ENCODE peak calls at places on chromosomes 13 and 19, in six cellular contexts. P is A549, O is uterus, K is transverse colon, S is ovary, U is GM12878. I is an unnamed sample. For H3K4me1, the result is how much of the 10 kb centered on the place peaks cover.

GRCh38 chr19:4295972-4296771 is 6.0 kb downstream of the TMIGD2 start:
- DNase-seq in K (peak), O (no peak), S (no peak), U (no peak), P (no peak), I (no peak)

GRCh38 chr19:51861870-51862622 is 25.7 kb downstream of the ZNF577 start:
- DNase-seq in O (no peak), U (no peak), S (no peak), P (no peak), K (no peak), I (no peak)

GRCh38 chr13:75383064-75383715 is 98.8 kb downstream of the TBC1D4 start:
- DNase-seq in K (no peak), S (no peak), P (no peak), U (no peak), O (no peak), I (no peak)

GRCh38 chr13:98567140-98567539 is 9.8 kb downstream of the STK24 start:
- DNase-seq in O (no peak), P (no peak), U (no peak), K (no peak), S (no peak), I (no peak)

GRCh38 chr19:10404888-10405808 is 1.8 kb upstream of the CDC37 start:
- DNase-seq in K (no peak), U (no peak), S (no peak), O (no peak), P (no peak), I (no peak)

GRCh38 chr19:9673912-9674668 is 810 bp downstream of the ZNF562 start:
- DNase-seq in U (peak), O (no peak), S (no peak), K (no peak), P (peak), I (no peak)

GRCh38 chr13:71912524-71912923 is 45.5 kb upstream of the DACH1 start:
- DNase-seq in S (no peak), O (no peak), K (no peak), P (no peak), U (no peak), I (no peak)

GRCh38 chr19:5691205-5691929 is 1.3 kb downstream of the RPL36 start:
- DNase-seq in U (no peak), O (peak), S (peak), P (peak), K (peak), I (no peak)

GRCh38 chr13:111658150-111659100 is 338.0 kb downstream of the TEX29 start:
- DNase-seq in O (no peak), K (no peak), U (no peak), P (no peak), S (no peak), I (no peak)

DNA sequence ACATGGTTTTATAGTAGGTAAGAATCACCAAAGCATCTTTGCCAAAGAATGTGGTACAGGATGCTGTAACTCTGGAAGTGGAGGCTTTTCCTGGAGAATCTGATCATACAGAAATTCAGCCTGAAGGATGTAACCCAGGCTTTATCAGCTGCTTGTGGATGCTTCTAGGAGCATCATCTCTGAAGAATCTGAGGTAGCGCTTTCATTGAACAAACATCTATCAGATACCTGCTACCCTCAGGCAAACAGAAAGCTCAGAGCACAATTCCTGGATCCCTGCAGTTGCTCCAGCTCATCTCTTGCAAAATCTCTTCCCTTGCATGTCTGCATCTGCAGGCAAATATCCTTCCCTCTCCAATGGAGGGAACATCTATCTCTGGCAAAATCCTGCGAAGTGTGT is 9.3 kb downstream of the FAM124A start:
- DNase-seq in K (no peak), O (no peak), P (no peak), U (no peak), S (no peak), I (no peak)
- H3K4me1 ChIP-seq in K (under half), O (under half), P (under half), U (under half), S (under half), I (under half)

GRCh38 chr13:52454459-52454824 is 836 bp upstream of the CKAP2 start:
- DNase-seq in O (no peak), S (no peak), K (peak), P (peak), U (peak), I (peak)

GRCh38 chr13:52450012-52450792 is at the start of gene VPS36:
- DNase-seq in P (peak), U (peak), K (peak), O (peak), S (peak), I (peak)

GRCh38 chr13:52454825-52455676 is at the start of gene CKAP2:
- DNase-seq in K (peak), U (peak), S (peak), O (peak), P (peak), I (peak)

GRCh38 chr13:52450793-52451116 is 321 bp upstream of the VPS36 start:
- DNase-seq in K (no peak), O (no peak), U (no peak), S (no peak), P (no peak), I (no peak)

GRCh38 chr13:52452470-52452869 is 2.0 kb upstream of the VPS36 start:
- DNase-seq in K (no peak), P (no peak), S (no peak), U (no peak), O (no peak), I (no peak)
- TF ChIP-seq CTCF in K (no peak), P (no peak), S (no peak), U (no peak), O (no peak), I (no peak)

DNA sequence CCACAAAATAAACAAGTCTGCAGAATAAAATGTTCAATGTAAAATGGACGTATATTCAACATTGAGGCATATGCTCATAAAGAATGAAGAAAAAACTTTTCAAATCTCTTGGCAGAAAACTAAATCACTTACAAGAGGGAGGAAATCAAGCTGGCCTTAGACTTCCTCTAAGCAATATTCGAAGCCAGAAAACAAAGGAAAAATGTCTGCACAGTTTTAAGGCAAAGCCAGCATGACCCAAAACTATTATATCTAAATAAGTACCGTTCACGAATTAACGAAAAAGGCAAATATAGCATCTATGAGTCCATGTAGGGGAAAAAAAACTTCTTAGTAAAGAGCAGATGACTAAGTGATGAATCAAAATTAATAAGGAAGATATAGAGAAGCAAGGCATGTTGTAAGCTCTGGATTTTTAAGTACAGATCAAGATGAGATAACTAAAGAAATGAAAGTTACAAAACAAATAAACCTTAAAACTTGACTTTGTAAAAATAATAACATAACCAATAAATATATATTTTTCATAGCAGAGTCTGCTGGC is 101.3 kb downstream of the KCNRG start:
- DNase-seq in P (no peak), K (no peak), S (no peak), O (no peak), U (no peak), I (no peak)
- H3K4me3 ChIP-seq in P (no peak), K (no peak), S (no peak), O (no peak), U (no peak), I (no peak)

DNA sequence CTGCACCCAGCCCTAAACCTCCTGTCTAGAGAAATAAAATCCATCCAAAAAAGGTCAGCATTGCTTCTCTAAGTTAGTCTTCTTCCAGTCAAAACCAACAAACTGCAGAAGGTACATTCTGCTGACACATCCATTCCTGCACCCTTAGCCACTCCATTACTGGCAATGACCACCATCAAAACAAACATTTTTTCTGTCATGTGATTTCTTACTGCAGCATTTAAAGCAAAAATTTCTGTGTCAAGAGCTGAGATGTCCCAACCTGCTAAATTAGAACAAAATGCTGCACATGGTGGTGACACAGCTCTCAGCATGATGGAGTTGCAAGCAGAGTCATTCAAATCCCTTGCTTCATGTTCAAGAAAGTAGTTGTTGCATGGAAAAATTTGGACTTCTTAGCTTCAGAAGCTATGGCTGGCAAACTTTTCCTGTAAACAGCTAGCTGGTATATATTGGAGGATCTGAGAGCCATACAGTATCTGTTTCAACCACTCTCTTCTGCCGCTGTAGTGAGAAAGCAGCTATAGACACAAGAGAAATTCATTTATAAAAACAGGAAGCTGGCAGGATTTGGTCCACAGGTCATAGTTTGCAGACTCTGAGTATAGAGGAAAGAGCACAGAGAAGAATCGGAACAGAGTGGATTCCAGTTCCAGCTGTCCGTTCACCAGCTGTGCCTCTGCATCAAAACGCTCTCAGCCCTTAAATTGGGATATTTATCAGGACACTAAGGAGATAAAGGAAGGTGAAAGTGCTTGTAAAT is 17.4 kb downstream of the RUBCNL start:
- DNase-seq in U (no peak), K (no peak), O (no peak), S (no peak), P (no peak), I (no peak)
- H3K4me1 ChIP-seq in U (under half), K (under half), O (under half), S (under half), P (under half), I (under half)

DNA sequence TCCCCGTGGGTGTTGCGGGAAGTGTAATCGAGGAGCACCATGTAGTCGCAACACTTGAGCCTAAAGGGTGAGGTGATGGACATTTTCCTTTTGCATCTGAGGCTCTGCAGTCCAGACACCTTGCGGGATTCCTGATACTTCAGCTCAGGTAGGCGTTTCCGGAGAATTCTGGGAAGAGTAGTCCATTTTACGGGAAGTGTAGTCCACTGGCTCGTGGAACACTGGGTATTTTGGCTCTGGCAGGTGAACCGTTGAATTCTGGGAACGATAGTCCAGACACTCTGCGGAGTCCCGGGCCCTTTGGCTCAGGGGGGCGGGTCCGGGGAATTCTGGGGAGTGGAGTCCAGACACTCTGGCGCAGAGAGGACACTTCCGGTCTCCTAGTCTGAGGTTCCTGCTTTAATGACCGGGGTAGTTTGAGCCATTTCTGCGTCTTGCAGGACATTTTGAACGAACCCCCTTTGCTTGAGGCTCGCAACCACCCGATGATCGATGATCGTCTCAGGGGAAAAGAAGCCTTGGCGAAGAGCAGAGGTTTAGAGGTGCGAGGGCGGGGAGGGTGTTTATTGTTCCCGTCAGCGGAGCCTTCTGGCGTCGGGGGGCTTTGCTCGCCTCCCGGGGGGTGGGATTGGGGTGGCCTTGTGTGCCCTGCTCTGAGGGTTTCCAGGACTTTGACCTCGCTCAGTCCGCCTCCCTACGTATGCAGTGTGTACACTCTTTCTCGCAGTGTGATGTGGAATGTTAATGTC is at the start of gene ZNF223:
- DNase-seq in P (peak), K (peak), S (peak), U (peak), O (peak), I (peak)
- TF ChIP-seq CTCF in P (no peak), K (no peak), S (no peak), U (no peak), O (no peak), I (no peak)

DNA sequence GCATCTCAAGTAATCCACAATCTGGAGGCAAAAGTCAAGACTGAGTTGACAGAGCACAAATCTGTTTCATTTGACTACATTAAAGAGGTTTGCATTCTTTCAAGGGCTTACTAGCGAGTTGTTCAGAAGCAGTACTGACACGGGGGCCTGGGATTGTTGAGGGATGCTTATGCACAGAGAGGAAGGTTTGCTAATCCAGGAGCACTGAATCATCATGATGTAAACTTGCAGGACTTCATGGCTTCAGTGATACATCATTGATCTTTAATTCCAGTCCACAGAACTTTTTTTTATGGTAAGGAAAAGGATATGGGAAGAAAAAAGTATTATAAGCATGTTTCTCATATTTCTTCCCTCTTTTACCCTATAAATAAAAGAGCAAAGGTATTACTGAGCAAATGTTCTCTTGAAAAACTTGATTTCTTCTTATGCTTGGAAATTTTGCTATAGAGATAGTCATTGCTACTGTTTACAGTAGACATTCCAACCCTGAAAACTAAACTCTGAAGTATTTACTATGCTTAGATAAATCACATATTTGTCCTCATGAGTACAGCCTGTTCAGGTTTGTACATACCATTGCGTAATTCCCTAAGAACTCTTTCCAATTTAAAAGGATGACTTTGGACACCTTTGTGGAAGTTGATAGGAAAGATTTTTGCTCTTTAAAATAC is 65.8 kb upstream of the KPNA3 start:
- DNase-seq in O (no peak), K (peak), S (no peak), P (peak), U (no peak), I (peak)
- H3K4me3 ChIP-seq in O (no peak), K (no peak), S (no peak), P (peak), U (no peak), I (no peak)